ENCODE peak calls at places on chromosomes 12 and 14, in ten cellular contexts. X is foreskin fibroblast; E is CD4-positive, alpha-beta memory T cell; B is OCI-LY7; L is epithelial cell of esophagus; W is GM12865; U is astrocyte of the spinal cord; N is heart left ventricle; I is stomach; S is lung. P is an unnamed sample.
A peak's percentile ranks its signal among the peaks of the same experiment; 100 is the strongest.

GRCh38 chr14:58899317-58899713 is 261.6 kb downstream of the DACT1 start:
- DNase-seq in E (no peak), X (peak; percentile 83), N (no peak), B (no peak), W (no peak), S (no peak), L (peak; percentile 59), U (peak; percentile 67), I (no peak), P (peak; percentile 70)

GRCh38 chr14:64218344-64219240 is 75.6 kb downstream of the ESR2 start:
- DNase-seq in L (no peak), X (no peak), E (no peak), U (no peak), N (peak; percentile 77), B (no peak), S (no peak), I (peak; percentile 78), W (peak; percentile 58), P (no peak)

GRCh38 chr12:50271724-50272247 is 11.5 kb downstream of the LIMA1 start:
- DNase-seq in X (peak; percentile 36), I (no peak), W (no peak), E (no peak), S (no peak), B (no peak), U (peak; percentile 35), N (no peak), L (no peak), P (no peak)

GRCh38 chr14:60859525-60859924 is 121.4 kb downstream of the TRMT5 start:
- DNase-seq in N (no peak), U (no peak), S (no peak), I (no peak), B (no peak), E (no peak), L (no peak), X (no peak), W (peak; percentile 3), P (no peak)

GRCh38 chr12:81329088-81329487 is 251.2 kb downstream of the ACSS3 start:
- DNase-seq in E (no peak), S (no peak), N (no peak), B (peak; percentile 17), W (peak; percentile 49), U (no peak), X (peak; percentile 2), L (peak; percentile 71), I (no peak), P (no peak)

GRCh38 chr12:103768467-103769123 is 72.4 kb downstream of the NT5DC3 start:
- DNase-seq in W (no peak), N (no peak), S (no peak), X (no peak), B (no peak), E (no peak), L (no peak), U (peak; percentile 24), I (no peak), P (no peak)

GRCh38 chr14:36979863-36980262 is 192.5 kb downstream of the SLC25A21 start:
- DNase-seq in S (no peak), I (no peak), B (no peak), X (no peak), N (no peak), U (no peak), E (no peak), W (no peak), L (no peak), P (no peak)

GRCh38 chr12:114625294-114625851 is 58.6 kb downstream of the TBX3 start:
- DNase-seq in X (peak; percentile 86), S (peak; percentile 32), L (peak; percentile 59), I (peak; percentile 31), E (no peak), U (peak; percentile 68), W (peak; percentile 60), N (peak; percentile 37), B (peak; percentile 56), P (peak; percentile 50)

GRCh38 chr12:108847705-108848104 is 9.7 kb downstream of the SSH1 start:
- DNase-seq in W (no peak), L (no peak), E (no peak), U (no peak), B (no peak), S (no peak), N (no peak), I (no peak), X (no peak), P (no peak)

GRCh38 chr12:93089805-93090569 is 160.9 kb upstream of the EEA1 start:
- DNase-seq in B (no peak), S (no peak), U (peak; percentile 95), E (no peak), W (peak; percentile 26), L (peak; percentile 93), X (peak; percentile 96), I (no peak), N (no peak), P (peak; percentile 46)

GRCh38 chr12:114396869-114397719 is 8.8 kb downstream of the TBX5 start:
- DNase-seq in B (no peak), E (no peak), X (peak; percentile 80), S (no peak), L (no peak), N (no peak), U (no peak), W (no peak), I (no peak), P (no peak)

GRCh38 chr12:132444957-132445883 is 44.7 kb upstream of the FBRSL1 start:
- DNase-seq in X (no peak), N (peak; percentile 51), B (peak; percentile 92), W (peak; percentile 78), E (peak; percentile 82), L (peak; percentile 4), S (peak; percentile 43), I (peak; percentile 43), U (no peak), P (no peak)

DNA sequence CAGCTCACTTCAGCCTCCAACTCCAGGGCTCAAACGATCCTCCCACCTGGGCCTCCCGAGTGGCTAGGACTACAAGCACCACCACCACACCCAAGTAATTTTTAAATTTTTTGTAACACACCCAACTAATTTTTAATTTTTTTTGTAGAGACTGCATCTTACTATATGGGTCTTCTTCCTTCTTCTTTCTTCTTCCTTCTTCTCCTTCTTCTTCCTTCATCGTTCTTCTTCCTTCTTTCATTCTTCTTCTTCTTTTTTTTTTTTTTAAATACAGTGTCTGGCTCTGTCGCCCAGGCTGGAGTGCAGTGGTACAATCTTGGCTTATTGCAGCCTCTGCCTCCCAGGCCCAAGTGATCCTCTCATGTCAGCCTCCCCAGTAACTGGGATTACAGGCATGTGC is 965 bp upstream of the CREBL2 start:
- DNase-seq in U (no peak), B (no peak), W (no peak), I (no peak), X (no peak), N (no peak), E (no peak), S (no peak), L (no peak), P (no peak)
- H3K4me3 ChIP-seq in U (no peak overlapping the region), B (peak overlapping the region; percentile 71), W (peak overlapping the region; percentile 71), I (no peak overlapping the region), X (peak overlapping the region; percentile 79), N (peak overlapping the region; percentile 83), E (no peak overlapping the region), S (no peak overlapping the region), L (no peak overlapping the region), P (no peak overlapping the region)

DNA sequence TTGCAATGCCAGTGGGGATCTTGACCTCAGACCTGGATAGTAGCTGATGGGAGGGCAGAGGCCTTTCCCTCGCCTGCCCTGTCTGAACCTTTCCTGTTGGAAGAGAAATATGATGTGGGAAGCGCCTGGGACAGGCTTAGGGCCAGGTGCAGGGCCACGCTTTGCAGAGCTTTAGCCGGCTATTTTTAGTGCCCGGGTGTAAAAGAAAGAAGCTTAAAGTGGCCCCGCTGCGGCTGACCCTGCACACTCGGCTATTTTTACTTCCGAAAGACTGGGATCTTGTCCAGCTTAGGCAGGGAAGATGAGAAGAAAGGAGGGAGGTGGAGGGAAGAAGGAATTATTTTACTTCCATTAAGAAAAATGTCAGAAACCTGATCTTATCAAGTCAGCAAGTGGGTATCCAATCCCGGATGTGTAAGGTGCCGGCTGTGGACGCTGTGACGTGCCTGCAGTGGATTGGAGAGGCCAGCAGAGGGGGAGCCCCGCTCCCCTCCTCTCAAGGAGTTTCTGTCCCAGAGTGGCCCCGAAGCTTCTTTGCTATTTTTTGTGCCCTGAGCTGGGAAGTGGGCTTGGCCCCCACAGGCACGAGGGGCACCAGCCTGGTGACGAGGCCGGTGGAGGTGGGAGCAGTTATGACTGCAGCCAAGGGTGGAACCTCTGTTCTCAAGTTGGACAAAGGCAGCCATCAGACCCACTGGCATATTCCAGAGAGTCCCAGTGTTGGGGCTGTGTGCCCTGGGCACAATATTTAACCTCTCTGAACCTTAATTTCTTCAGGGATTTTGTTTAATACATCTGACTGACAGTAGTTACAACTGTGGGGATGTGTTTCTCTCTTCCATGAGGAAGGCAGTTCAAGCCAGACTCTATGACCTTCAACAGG is 97.7 kb downstream of the ESRRB start:
- DNase-seq in I (no peak), L (no peak), B (no peak), N (peak; percentile 69), X (no peak), S (no peak), W (peak; percentile 50), E (no peak), U (peak; percentile 6), P (no peak)
- H3K4me3 ChIP-seq in I (peak overlapping the region; percentile 14), L (no peak overlapping the region), B (no peak overlapping the region), N (peak overlapping the region; percentile 34), X (no peak overlapping the region), S (no peak overlapping the region), W (no peak overlapping the region), E (no peak overlapping the region), U (no peak overlapping the region), P (no peak overlapping the region)

DNA sequence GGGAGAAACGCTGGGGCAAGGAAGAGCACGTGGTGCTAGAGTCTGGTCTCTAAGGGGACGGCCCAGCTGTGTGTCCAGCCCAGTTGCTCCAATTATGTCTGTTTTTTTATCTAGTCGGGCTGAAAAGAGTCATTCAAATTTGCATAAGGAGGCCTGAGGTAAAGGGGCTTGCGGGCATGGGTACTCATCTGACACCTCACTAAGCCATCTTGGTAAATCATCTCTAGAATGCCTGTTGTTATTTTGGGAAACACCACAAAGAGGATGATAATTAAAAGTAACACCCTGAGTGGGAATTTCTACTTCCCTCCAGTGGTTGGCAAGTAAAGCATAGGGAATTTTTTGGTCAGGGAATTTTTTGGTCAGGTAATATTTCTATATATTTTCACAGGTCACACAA is 196.1 kb upstream of the ALG10B start:
- DNase-seq in N (no peak), W (no peak), U (no peak), S (no peak), X (no peak), L (no peak), I (no peak), E (no peak), B (no peak), P (no peak)
- H3K4me3 ChIP-seq in N (no peak overlapping the region), W (no peak overlapping the region), U (no peak overlapping the region), S (no peak overlapping the region), X (no peak overlapping the region), L (no peak overlapping the region), I (no peak overlapping the region), E (no peak overlapping the region), B (no peak overlapping the region), P (no peak overlapping the region)

DNA sequence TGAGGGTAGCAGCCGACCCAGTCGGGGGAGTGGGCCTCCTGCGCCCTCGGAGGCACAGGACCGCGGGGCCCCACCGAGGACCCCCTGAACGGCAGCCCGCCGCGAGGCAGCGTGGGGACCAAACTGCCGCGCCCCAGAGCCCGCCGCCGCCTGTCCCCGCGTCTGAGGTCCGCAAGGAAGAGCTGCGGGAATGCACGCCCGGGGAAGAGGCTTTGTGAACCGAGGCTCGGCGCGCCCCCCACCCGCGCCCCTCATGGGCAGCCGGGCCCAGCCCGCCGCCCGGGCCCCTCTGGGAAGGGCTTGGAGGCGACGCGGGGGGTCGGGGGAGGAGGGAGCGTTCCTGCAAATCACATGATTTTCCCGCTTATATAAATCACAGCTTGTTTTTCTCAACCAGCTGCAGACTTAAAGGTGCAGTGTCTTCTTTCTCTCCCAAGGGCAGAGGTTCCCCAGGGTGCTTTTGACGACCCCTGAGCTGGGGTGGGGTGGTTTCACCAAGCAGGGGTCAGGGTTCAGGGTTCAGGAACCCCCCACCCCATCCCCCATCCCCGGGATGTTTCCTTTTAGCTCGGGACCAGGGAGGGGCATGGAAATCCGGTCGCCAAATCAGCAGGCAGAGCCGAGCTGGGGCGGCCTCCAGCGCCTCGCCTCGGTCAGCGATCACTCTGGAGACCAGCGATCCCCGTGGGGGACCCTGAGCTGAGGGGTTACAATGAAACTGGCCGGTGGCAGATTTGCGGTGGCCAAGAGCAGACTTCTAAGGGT is 44.7 kb upstream of the ATP23 start:
- DNase-seq in L (peak; percentile 34), W (peak; percentile 37), U (peak; percentile 75), N (peak; percentile 90), S (peak; percentile 64), E (no peak), I (peak; percentile 61), B (no peak), X (peak; percentile 85), P (no peak)
- H3K4me3 ChIP-seq in L (peak overlapping the region; percentile 49), W (peak overlapping the region; percentile 48), U (peak overlapping the region; percentile 26), N (peak overlapping the region; percentile 67), S (peak overlapping the region; percentile 46), E (no peak overlapping the region), I (peak overlapping the region; percentile 67), B (peak overlapping the region; percentile 59), X (peak overlapping the region; percentile 51), P (peak overlapping the region; percentile 37)

P was measured in BJ.